ENCODE peak calls at places on chromosomes 12 and 14, in five cellular contexts. Z is stimulated activated CD4-positive, alpha-beta T cell treated with anti-CD3 and anti-CD28 coated beads, Interleukin-15, amount 100 ng/mL, for 1 hour; H is cerebellar cortex; Q is GM23248; K is GM20000. M is an unnamed sample.

GRCh38 chr14:21987937-21988336 is 314.3 kb upstream of the OR4E1 start:
- DNase-seq in Z (no peak), H (peak), Q (peak), K (no peak), M (peak)

GRCh38 chr14:101129750-101130149 is 226.2 kb upstream of the RTL1 start:
- DNase-seq in Z (no peak), H (no peak), Q (no peak), K (no peak), M (no peak)

GRCh38 chr12:22687677-22688076 is 62.7 kb downstream of the ETNK1 start:
- DNase-seq in Z (no peak), H (no peak), Q (peak), K (peak), M (no peak)

GRCh38 chr12:46303039-46303666 is 34.3 kb upstream of the SLC38A1 start:
- DNase-seq in Z (peak), H (peak), Q (peak), K (peak), M (peak)

GRCh38 chr14:94857985-94858384 is 88.1 kb upstream of the GSC start:
- DNase-seq in Z (no peak), H (no peak), Q (no peak), K (no peak), M (no peak)

GRCh38 chr12:14868916-14869315 is 16.7 kb downstream of the MGP start:
- DNase-seq in Z (no peak), H (no peak), Q (peak), K (no peak), M (no peak)

GRCh38 chr12:90399317-90399716 is 555.7 kb downstream of the CCER1 start:
- DNase-seq in Z (no peak), H (no peak), Q (no peak), K (no peak), M (no peak)

GRCh38 chr14:61381589-61381988 is 60.2 kb downstream of the PRKCH start:
- DNase-seq in Z (no peak), H (no peak), Q (no peak), K (no peak), M (no peak)

GRCh38 chr14:105294142-105294597 is 6.6 kb downstream of the BRF1 start:
- DNase-seq in Z (no peak), H (no peak), Q (peak), K (no peak), M (no peak)

GRCh38 chr12:72271741-72272661 is at the start of gene TRHDE:
- DNase-seq in Z (no peak), H (peak), Q (peak), K (peak), M (peak)

GRCh38 chr12:104902125-104902524 is 56.0 kb downstream of the SLC41A2 start:
- DNase-seq in Z (no peak), H (no peak), Q (no peak), K (no peak), M (no peak)

GRCh38 chr14:90491868-90492560 is 95.2 kb downstream of the CALM1 start:
- DNase-seq in Z (no peak), H (peak), Q (peak), K (no peak), M (no peak)

GRCh38 chr12:69298947-69299346 is 49.2 kb upstream of the LYZ start:
- DNase-seq in Z (no peak), H (no peak), Q (no peak), K (no peak), M (no peak)

GRCh38 chr12:76688627-76689026 is 75.3 kb upstream of the ZDHHC17 start:
- DNase-seq in Z (no peak), H (no peak), Q (peak), K (no peak), M (no peak)